ENCODE peak calls at places on chromosomes 1 and 21, in six cellular contexts. G is uterus; T is psoas muscle; L is CD4-positive, alpha-beta T cell; Q is pancreas; R is cardiac muscle cell. V is an unnamed sample.

GRCh38 chr1:38084700-38085099 is 38.1 kb upstream of the POU3F1 start:
- DNase-seq in G (no peak), T (peak), L (no peak), Q (peak), R (no peak), V (no peak)

GRCh38 chr1:94004924-94005323 is 95.7 kb upstream of the GCLM start:
- DNase-seq in G (no peak), T (no peak), L (no peak), Q (no peak), R (no peak), V (no peak)

GRCh38 chr1:21624577-21625389 is 44.4 kb downstream of the RAP1GAP start:
- DNase-seq in G (no peak), T (no peak), L (no peak), Q (peak), R (no peak), V (peak)

GRCh38 chr21:17491716-17492414 is 21.0 kb upstream of the CXADR start:
- DNase-seq in G (peak), T (no peak), L (no peak), Q (no peak), R (no peak), V (no peak)

GRCh38 chr1:204616683-204617082 is 68.9 kb downstream of the LRRN2 start:
- DNase-seq in G (no peak), T (no peak), L (no peak), Q (no peak), R (no peak), V (no peak)

GRCh38 chr1:94602802-94603625 is 61.5 kb upstream of the F3 start:
- DNase-seq in G (no peak), T (no peak), L (no peak), Q (no peak), R (no peak), V (no peak)

GRCh38 chr1:63261736-63262142 is 60.6 kb upstream of the FOXD3 start:
- DNase-seq in G (no peak), T (no peak), L (no peak), Q (no peak), R (no peak), V (no peak)

GRCh38 chr1:25538165-25538860 is 5.1 kb upstream of the LDLRAP1 start:
- DNase-seq in G (no peak), T (no peak), L (no peak), Q (no peak), R (no peak), V (no peak)

GRCh38 chr1:201307239-201307638 is 23.9 kb downstream of the PKP1 start:
- DNase-seq in G (no peak), T (no peak), L (no peak), Q (no peak), R (no peak), V (no peak)

GRCh38 chr1:41341756-41342562 is 19.3 kb upstream of the FOXO6 start:
- DNase-seq in G (no peak), T (no peak), L (no peak), Q (peak), R (no peak), V (no peak)

GRCh38 chr1:53726009-53726600 is 12.9 kb downstream of the GLIS1 start:
- DNase-seq in G (no peak), T (no peak), L (no peak), Q (no peak), R (no peak), V (no peak)

GRCh38 chr21:15422761-15423160 is 307.0 kb upstream of the USP25 start:
- DNase-seq in G (no peak), T (no peak), L (no peak), Q (no peak), R (no peak), V (no peak)

GRCh38 chr1:166113031-166113430 is 53.8 kb downstream of the FAM78B start:
- DNase-seq in G (no peak), T (no peak), L (no peak), Q (no peak), R (no peak), V (no peak)

GRCh38 chr1:51957618-51958017 is 32.9 kb downstream of the RAB3B start:
- DNase-seq in G (no peak), T (no peak), L (no peak), Q (no peak), R (no peak), V (no peak)

GRCh38 chr1:210074904-210075303 is 136.9 kb downstream of the SYT14 start:
- DNase-seq in G (no peak), T (no peak), L (no peak), Q (no peak), R (no peak), V (no peak)

GRCh38 chr1:171984850-171985485 is 143.7 kb downstream of the DNM3 start:
- DNase-seq in G (no peak), T (no peak), L (no peak), Q (no peak), R (peak), V (no peak)

GRCh38 chr1:155013632-155014031 is 11.0 kb downstream of the ZBTB7B start:
- DNase-seq in G (no peak), T (no peak), L (peak), Q (no peak), R (no peak), V (no peak)

GRCh38 chr1:155011437-155011907 is 8.9 kb downstream of the ZBTB7B start:
- DNase-seq in G (no peak), T (no peak), L (no peak), Q (no peak), R (no peak), V (no peak)

GRCh38 chr1:155011004-155011416 is 8.4 kb downstream of the ZBTB7B start:
- DNase-seq in G (no peak), T (no peak), L (no peak), Q (no peak), R (no peak), V (no peak)

GRCh38 chr1:155012760-155013602 is 10.4 kb downstream of the ZBTB7B start:
- DNase-seq in G (no peak), T (no peak), L (no peak), Q (no peak), R (no peak), V (no peak)

DNA sequence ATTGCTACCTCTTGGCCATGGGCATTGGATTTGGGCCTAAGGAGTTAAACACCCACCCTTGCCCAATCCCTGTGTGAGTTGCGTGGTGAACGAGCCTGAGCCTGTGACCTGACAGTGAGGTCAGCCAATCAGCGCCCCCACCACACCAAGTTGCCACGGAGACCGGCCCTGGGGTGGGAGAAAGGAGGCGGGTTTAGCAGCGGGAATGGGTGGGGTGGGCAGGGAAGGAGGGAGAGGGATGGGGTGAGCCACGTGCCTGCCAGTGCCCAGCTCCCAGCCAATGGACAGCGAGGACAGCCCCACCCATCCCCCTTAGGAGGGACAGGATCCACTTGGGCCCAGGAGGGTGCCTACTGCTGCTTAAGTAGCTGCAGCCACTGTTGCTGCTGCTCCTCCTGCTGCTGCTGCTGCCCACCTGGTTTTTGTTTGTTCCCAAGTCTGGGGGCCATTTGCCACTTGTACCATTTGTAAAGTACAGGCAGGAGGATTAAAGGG is 9.5 kb downstream of the ZBTB7B start:
- DNase-seq in G (peak), T (peak), L (no peak), Q (peak), R (peak), V (peak)
- H3K27ac ChIP-seq in G (peak), T (peak), L (peak), Q (no peak), R (peak), V (peak)

DNA sequence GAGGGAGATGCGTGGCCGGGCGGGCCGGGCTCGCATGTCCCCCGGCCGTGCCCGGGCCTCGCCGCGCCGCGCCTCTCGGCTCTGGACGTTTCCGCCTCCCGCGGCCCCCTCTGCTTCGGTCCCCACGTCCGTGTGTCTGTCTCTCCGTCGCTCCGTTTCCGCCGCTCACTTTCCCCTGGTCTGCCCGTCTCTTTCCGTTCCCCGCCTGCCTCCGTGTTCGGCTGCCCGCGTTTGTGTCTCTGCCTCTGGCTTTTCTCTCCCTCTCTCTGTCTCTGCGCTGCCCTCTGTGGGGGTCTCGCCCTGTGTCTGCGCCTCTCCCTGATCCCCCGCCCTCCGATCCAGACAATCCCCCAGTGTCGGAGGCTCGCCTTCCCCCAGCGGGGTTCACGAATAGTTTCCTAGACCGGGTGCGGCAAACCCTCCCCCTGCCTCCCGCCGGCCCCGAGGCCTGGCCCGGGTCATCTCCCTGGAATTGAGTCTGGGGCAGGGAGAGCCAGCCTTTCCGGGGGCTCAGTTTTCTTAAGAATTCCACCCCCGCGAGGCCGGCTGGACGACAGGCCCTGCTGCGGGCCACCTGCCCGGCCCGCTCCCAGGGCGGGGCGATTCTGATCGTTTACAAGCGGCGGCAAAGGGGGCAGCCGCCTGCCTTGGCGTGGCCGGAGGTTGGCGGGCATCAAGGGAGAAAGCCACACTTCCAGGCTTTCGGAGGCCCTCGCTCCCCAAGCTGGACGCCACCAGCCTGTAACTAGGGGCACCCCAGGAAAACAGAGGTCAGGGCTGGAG is 841 bp downstream of the NBL1 start:
- DNase-seq in G (no peak), T (peak), L (peak), Q (no peak), R (peak), V (no peak)
- H3K27ac ChIP-seq in G (peak), T (peak), L (no peak), Q (peak), R (no peak), V (no peak)

DNA sequence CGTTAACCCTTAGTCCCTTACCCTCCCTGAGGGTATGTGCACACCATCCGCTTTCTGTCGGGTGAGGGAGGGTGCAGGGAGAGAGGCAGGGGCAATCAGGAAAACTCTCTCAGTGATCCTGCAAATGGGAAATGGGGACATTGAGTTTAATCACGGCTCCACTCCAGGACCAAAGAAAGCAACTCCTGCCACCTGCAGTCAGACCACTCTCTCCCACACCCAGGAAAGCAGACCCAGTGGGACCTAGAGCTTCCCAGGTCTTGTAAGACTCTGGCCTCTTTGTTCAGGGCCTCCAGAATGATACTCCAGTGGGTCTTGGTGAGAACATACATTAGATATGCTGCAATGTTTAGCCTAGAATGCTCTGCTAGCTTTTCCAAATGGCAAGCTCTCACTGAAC is 71.5 kb downstream of the GNG12 start:
- DNase-seq in G (no peak), T (no peak), L (no peak), Q (no peak), R (no peak), V (no peak)
- H3K27ac ChIP-seq in G (no peak), T (no peak), L (no peak), Q (no peak), R (no peak), V (no peak)

GRCh38 chr1:15342568-15342967 is 67.1 kb upstream of the EFHD2 start:
- DNase-seq in G (no peak), T (no peak), L (no peak), Q (no peak), R (no peak), V (no peak)
- H3K27ac ChIP-seq in G (no peak), T (no peak), L (no peak), Q (no peak), R (no peak), V (no peak)

GRCh38 chr1:155083865-155084721 is 5.5 kb downstream of the EFNA3 start:
- DNase-seq in G (peak), T (no peak), L (no peak), Q (peak), R (peak), V (peak)

GRCh38 chr1:155085504-155086181 is 7.0 kb downstream of the EFNA3 start:
- DNase-seq in G (peak), T (peak), L (peak), Q (peak), R (peak), V (no peak)

GRCh38 chr1:155086182-155086741 is 7.6 kb downstream of the EFNA3 start:
- DNase-seq in G (peak), T (peak), L (peak), Q (peak), R (peak), V (peak)

GRCh38 chr1:155082941-155083541 is 4.4 kb downstream of the EFNA3 start:
- DNase-seq in G (no peak), T (no peak), L (no peak), Q (no peak), R (no peak), V (no peak)

DNA sequence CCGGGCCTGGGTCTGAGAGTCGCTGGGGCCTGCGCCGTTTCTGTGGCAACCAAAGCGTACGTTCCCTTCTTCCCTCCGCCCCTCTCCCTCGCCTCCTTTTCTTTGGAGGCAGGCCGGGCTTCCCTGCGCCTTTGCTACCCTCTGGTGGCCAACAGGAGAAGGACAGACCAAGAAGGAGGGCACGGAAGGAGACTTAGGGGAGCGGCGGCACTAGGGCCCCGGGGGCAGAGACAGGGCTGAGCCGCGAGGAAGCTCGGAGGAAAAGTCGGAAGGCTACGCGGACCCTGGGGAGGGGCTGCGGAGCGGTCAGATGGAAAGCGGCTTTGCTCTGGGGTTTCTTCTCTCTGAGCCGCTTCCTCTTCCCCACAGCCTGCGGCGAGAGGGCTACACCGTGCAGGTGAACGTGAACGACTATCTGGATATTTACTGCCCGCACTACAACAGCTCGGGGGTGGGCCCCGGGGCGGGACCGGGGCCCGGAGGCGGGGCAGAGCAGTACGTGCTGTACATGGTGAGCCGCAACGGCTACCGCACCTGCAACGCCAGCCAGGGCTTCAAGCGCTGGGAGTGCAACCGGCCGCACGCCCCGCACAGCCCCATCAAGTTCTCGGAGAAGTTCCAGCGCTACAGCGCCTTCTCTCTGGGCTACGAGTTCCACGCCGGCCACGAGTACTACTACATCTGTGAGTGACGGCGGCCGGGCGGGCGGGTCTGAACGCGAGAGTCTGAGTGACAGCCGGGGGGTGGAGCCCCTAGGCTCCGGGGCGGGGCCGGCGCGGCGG is 6.3 kb downstream of the EFNA3 start:
- DNase-seq in G (peak), T (peak), L (peak), Q (peak), R (peak), V (peak)
- H3K27ac ChIP-seq in G (peak), T (peak), L (peak), Q (peak), R (peak), V (peak)

DNA sequence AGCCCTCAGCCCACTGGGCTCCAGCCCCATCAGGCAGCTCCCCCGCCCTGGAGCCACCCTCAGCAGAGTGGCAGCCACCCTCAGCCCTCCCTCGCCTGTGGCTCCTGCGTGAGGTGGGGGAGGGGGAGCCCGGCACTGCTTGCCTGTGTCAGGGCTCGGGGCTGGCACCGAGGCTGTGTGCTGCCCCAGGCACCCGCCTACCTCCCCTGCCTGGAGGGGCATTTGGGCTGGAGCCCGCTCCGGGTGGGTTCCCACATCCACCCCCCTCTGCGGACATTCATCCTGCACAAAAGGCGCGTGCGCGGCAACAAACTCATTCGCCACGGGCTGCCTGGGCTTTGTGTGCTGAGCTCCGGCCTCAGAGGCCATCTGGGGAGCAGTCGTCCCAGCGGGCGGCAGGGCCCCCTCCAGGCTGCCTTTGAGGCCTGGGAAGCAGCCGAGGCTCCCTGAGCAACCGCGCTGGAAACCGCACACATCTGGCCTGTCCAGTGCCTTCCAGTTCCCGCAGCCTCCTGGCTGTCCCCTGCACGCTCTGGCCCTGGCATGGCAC is 12.6 kb upstream of the TNFRSF14 start:
- DNase-seq in G (no peak), T (no peak), L (peak), Q (no peak), R (peak), V (peak)
- H3K27ac ChIP-seq in G (no peak), T (no peak), L (no peak), Q (no peak), R (peak), V (no peak)

GRCh38 chr1:67838180-67838912 is 5.1 kb upstream of the GNG12 start:
- DNase-seq in G (no peak), T (no peak), L (no peak), Q (no peak), R (no peak), V (no peak)

GRCh38 chr1:67843746-67844145 is 10.5 kb upstream of the GNG12 start:
- DNase-seq in G (no peak), T (no peak), L (no peak), Q (no peak), R (no peak), V (no peak)

GRCh38 chr1:67836769-67837168 is 3.5 kb upstream of the GNG12 start:
- DNase-seq in G (no peak), T (no peak), L (no peak), Q (no peak), R (no peak), V (no peak)

GRCh38 chr1:67843335-67843734 is 10.1 kb upstream of the GNG12 start:
- DNase-seq in G (no peak), T (no peak), L (no peak), Q (no peak), R (no peak), V (no peak)

DNA sequence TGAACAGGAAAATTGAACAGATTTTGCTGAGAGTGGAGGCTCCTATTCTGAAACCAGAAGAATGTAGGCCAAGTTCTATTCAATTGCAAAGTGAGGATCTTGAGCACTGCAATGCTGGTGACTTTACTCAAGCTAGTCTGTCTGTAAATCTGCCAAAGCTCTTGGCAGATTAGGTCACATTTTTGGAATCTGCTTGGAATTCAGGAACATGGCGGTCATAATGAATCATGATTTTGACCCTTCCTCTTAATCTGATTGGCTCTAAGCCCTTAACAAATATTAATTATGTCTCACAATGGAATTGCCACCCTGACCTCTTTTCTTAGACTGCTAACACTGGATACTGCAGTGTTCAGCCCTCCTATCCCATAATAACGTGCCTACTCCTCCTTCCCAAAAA is 7.2 kb upstream of the GNG12 start:
- DNase-seq in G (peak), T (no peak), L (no peak), Q (no peak), R (no peak), V (no peak)
- H3K27ac ChIP-seq in G (peak), T (no peak), L (no peak), Q (no peak), R (no peak), V (no peak)

GRCh38 chr21:28396421-28396820 is 596.3 kb downstream of the LTN1 start:
- DNase-seq in G (no peak), T (no peak), L (no peak), Q (no peak), R (no peak), V (no peak)

GRCh38 chr21:28392436-28392835 is 600.2 kb downstream of the LTN1 start:
- DNase-seq in G (no peak), T (no peak), L (no peak), Q (no peak), R (no peak), V (no peak)

GRCh38 chr21:28391938-28392337 is 600.7 kb downstream of the LTN1 start:
- DNase-seq in G (no peak), T (no peak), L (no peak), Q (no peak), R (no peak), V (no peak)

GRCh38 chr21:28397040-28397439 is 595.6 kb downstream of the LTN1 start:
- DNase-seq in G (no peak), T (no peak), L (no peak), Q (no peak), R (no peak), V (no peak)

GRCh38 chr21:28393279-28393678 is 599.4 kb downstream of the LTN1 start:
- DNase-seq in G (no peak), T (no peak), L (no peak), Q (peak), R (no peak), V (no peak)
- H3K27ac ChIP-seq in G (no peak), T (no peak), L (no peak), Q (peak), R (no peak), V (no peak)